ENCODE peak calls at places on chromosome 10, in six cellular contexts. One of them, this sample, is unnamed.
A peak's percentile ranks its signal among the peaks of the same experiment; 100 is the strongest.

GRCh38 chr10:22824984-22825383 is 102.9 kb upstream of the ARMC3 start:
- DNase-seq in right atrium auricular region: no peak
- DNase-seq in HFF-Myc: no peak
- DNase-seq in astrocyte of the spinal cord: peak; percentile 70
- DNase-seq in dorsolateral prefrontal cortex: no peak
- DNase-seq in endothelial cell: no peak
- DNase-seq in this sample: peak; percentile 27

GRCh38 chr10:114015708-114016107 is 28.0 kb upstream of the ADRB1 start:
- DNase-seq in dorsolateral prefrontal cortex: no peak
- DNase-seq in HFF-Myc: no peak
- DNase-seq in right atrium auricular region: no peak
- DNase-seq in endothelial cell: no peak
- DNase-seq in astrocyte of the spinal cord: no peak
- DNase-seq in this sample: no peak

GRCh38 chr10:44244745-44245600 is 139.9 kb downstream of the CXCL12 start:
- DNase-seq in dorsolateral prefrontal cortex: no peak
- DNase-seq in HFF-Myc: no peak
- DNase-seq in endothelial cell: no peak
- DNase-seq in astrocyte of the spinal cord: no peak
- DNase-seq in right atrium auricular region: no peak
- DNase-seq in this sample: no peak

GRCh38 chr10:63068246-63068645 is 64.9 kb upstream of the NRBF2 start:
- DNase-seq in endothelial cell: no peak
- DNase-seq in HFF-Myc: no peak
- DNase-seq in dorsolateral prefrontal cortex: no peak
- DNase-seq in astrocyte of the spinal cord: no peak
- DNase-seq in right atrium auricular region: no peak
- DNase-seq in this sample: no peak

GRCh38 chr10:69901623-69902505 is 100.2 kb downstream of the COL13A1 start:
- DNase-seq in HFF-Myc: no peak
- DNase-seq in astrocyte of the spinal cord: peak; percentile 50
- DNase-seq in endothelial cell: peak; percentile 75
- DNase-seq in dorsolateral prefrontal cortex: peak; percentile 39
- DNase-seq in right atrium auricular region: peak; percentile 63
- DNase-seq in this sample: peak; percentile 65

GRCh38 chr10:5157501-5157900 is 27.4 kb downstream of the AKR1C8 start:
- DNase-seq in endothelial cell: no peak
- DNase-seq in astrocyte of the spinal cord: no peak
- DNase-seq in dorsolateral prefrontal cortex: no peak
- DNase-seq in right atrium auricular region: no peak
- DNase-seq in HFF-Myc: no peak
- DNase-seq in this sample: no peak

GRCh38 chr10:5461914-5462840 is 37.2 kb downstream of the CALML5 start:
- DNase-seq in dorsolateral prefrontal cortex: no peak
- DNase-seq in HFF-Myc: no peak
- DNase-seq in endothelial cell: no peak
- DNase-seq in astrocyte of the spinal cord: no peak
- DNase-seq in right atrium auricular region: no peak
- DNase-seq in this sample: no peak

GRCh38 chr10:93593749-93594148 is 7.3 kb downstream of the RBP4 start:
- DNase-seq in astrocyte of the spinal cord: no peak
- DNase-seq in dorsolateral prefrontal cortex: no peak
- DNase-seq in HFF-Myc: no peak
- DNase-seq in right atrium auricular region: no peak
- DNase-seq in endothelial cell: no peak
- DNase-seq in this sample: no peak

GRCh38 chr10:102515724-102516123 is 12.0 kb downstream of the SUFU start:
- DNase-seq in astrocyte of the spinal cord: no peak
- DNase-seq in dorsolateral prefrontal cortex: no peak
- DNase-seq in HFF-Myc: no peak
- DNase-seq in right atrium auricular region: no peak
- DNase-seq in endothelial cell: no peak
- DNase-seq in this sample: no peak

GRCh38 chr10:50624154-50624865 is 554 bp upstream of the SGMS1 start:
- DNase-seq in right atrium auricular region: peak; percentile 96
- DNase-seq in astrocyte of the spinal cord: peak; percentile 98
- DNase-seq in HFF-Myc: peak; percentile 68
- DNase-seq in endothelial cell: peak; percentile 97
- DNase-seq in dorsolateral prefrontal cortex: peak; percentile 92
- DNase-seq in this sample: peak; percentile 97

GRCh38 chr10:79336739-79337138 is 10.5 kb upstream of the PPIF start:
- DNase-seq in HFF-Myc: no peak
- DNase-seq in astrocyte of the spinal cord: peak; percentile 65
- DNase-seq in right atrium auricular region: no peak
- DNase-seq in endothelial cell: no peak
- DNase-seq in dorsolateral prefrontal cortex: peak; percentile 48
- DNase-seq in this sample: no peak

GRCh38 chr10:4981722-4982471 is 18.7 kb downstream of the AKR1C1 start:
- DNase-seq in astrocyte of the spinal cord: peak; percentile 23
- DNase-seq in right atrium auricular region: peak; percentile 70
- DNase-seq in HFF-Myc: no peak
- DNase-seq in dorsolateral prefrontal cortex: no peak
- DNase-seq in endothelial cell: peak; percentile 21
- DNase-seq in this sample: peak; percentile 43

GRCh38 chr10:32446701-32447406 is 914 bp downstream of the CCDC7 start:
- DNase-seq in astrocyte of the spinal cord: peak; percentile 45
- DNase-seq in HFF-Myc: no peak
- DNase-seq in right atrium auricular region: no peak
- DNase-seq in endothelial cell: no peak
- DNase-seq in dorsolateral prefrontal cortex: peak; percentile 13
- DNase-seq in this sample: no peak

GRCh38 chr10:48658243-48658888 is 26.3 kb upstream of the WDFY4 start:
- DNase-seq in astrocyte of the spinal cord: peak; percentile 61
- DNase-seq in dorsolateral prefrontal cortex: peak; percentile 66
- DNase-seq in right atrium auricular region: peak; percentile 90
- DNase-seq in endothelial cell: peak; percentile 82
- DNase-seq in HFF-Myc: peak; percentile 57
- DNase-seq in this sample: peak; percentile 76

GRCh38 chr10:22556774-22557173 is 157.6 kb downstream of the PIP4K2A start:
- DNase-seq in astrocyte of the spinal cord: no peak
- DNase-seq in HFF-Myc: no peak
- DNase-seq in dorsolateral prefrontal cortex: no peak
- DNase-seq in endothelial cell: no peak
- DNase-seq in right atrium auricular region: no peak
- DNase-seq in this sample: no peak

GRCh38 chr10:113463777-113464176 is 89.1 kb upstream of the HABP2 start:
- DNase-seq in endothelial cell: peak; percentile 8
- DNase-seq in HFF-Myc: no peak
- DNase-seq in right atrium auricular region: no peak
- DNase-seq in dorsolateral prefrontal cortex: no peak
- DNase-seq in astrocyte of the spinal cord: peak; percentile 7
- DNase-seq in this sample: no peak

GRCh38 chr10:71144824-71145223 is 67.5 kb upstream of the UNC5B start:
- DNase-seq in right atrium auricular region: no peak
- DNase-seq in endothelial cell: no peak
- DNase-seq in astrocyte of the spinal cord: no peak
- DNase-seq in dorsolateral prefrontal cortex: no peak
- DNase-seq in HFF-Myc: no peak
- DNase-seq in this sample: no peak

GRCh38 chr10:71216751-71217265 is 4.4 kb downstream of the UNC5B start:
- DNase-seq in HFF-Myc: no peak
- DNase-seq in endothelial cell: no peak
- DNase-seq in right atrium auricular region: no peak
- DNase-seq in astrocyte of the spinal cord: peak; percentile 22
- DNase-seq in dorsolateral prefrontal cortex: no peak
- DNase-seq in this sample: no peak

GRCh38 chr10:132624847-132625839 is 87.6 kb downstream of the INPP5A start:
- DNase-seq in astrocyte of the spinal cord: peak; percentile 17
- DNase-seq in right atrium auricular region: no peak
- DNase-seq in dorsolateral prefrontal cortex: no peak
- DNase-seq in HFF-Myc: no peak
- DNase-seq in endothelial cell: no peak
- DNase-seq in this sample: no peak

GRCh38 chr10:29392376-29393021 is 103.6 kb downstream of the LYZL1 start:
- DNase-seq in HFF-Myc: no peak
- DNase-seq in endothelial cell: peak; percentile 59
- DNase-seq in astrocyte of the spinal cord: peak; percentile 46
- DNase-seq in dorsolateral prefrontal cortex: no peak
- DNase-seq in right atrium auricular region: no peak
- DNase-seq in this sample: peak; percentile 58

GRCh38 chr10:59335497-59335896 is 26.9 kb downstream of the FAM13C start:
- DNase-seq in right atrium auricular region: no peak
- DNase-seq in HFF-Myc: no peak
- DNase-seq in astrocyte of the spinal cord: no peak
- DNase-seq in endothelial cell: no peak
- DNase-seq in dorsolateral prefrontal cortex: no peak
- DNase-seq in this sample: no peak

GRCh38 chr10:50582061-50582460 is 41.7 kb downstream of the SGMS1 start:
- DNase-seq in dorsolateral prefrontal cortex: no peak
- DNase-seq in astrocyte of the spinal cord: no peak
- DNase-seq in right atrium auricular region: no peak
- DNase-seq in HFF-Myc: no peak
- DNase-seq in endothelial cell: no peak
- DNase-seq in this sample: no peak

GRCh38 chr10:34156781-34157425 is 658.2 kb downstream of the PARD3 start:
- DNase-seq in endothelial cell: no peak
- DNase-seq in dorsolateral prefrontal cortex: no peak
- DNase-seq in right atrium auricular region: no peak
- DNase-seq in HFF-Myc: peak; percentile 83
- DNase-seq in astrocyte of the spinal cord: peak; percentile 30
- DNase-seq in this sample: no peak

GRCh38 chr10:68348265-68348741 is 15.6 kb upstream of the PBLD start:
- DNase-seq in endothelial cell: peak; percentile 50
- DNase-seq in dorsolateral prefrontal cortex: no peak
- DNase-seq in astrocyte of the spinal cord: peak; percentile 54
- DNase-seq in right atrium auricular region: no peak
- DNase-seq in HFF-Myc: no peak
- DNase-seq in this sample: peak; percentile 56

GRCh38 chr10:112338957-112339356 is 35.0 kb upstream of the ACSL5 start:
- DNase-seq in endothelial cell: no peak
- DNase-seq in HFF-Myc: no peak
- DNase-seq in dorsolateral prefrontal cortex: no peak
- DNase-seq in right atrium auricular region: no peak
- DNase-seq in astrocyte of the spinal cord: no peak
- DNase-seq in this sample: no peak

GRCh38 chr10:90718185-90718584 is 139.7 kb downstream of the HTR7 start:
- DNase-seq in right atrium auricular region: no peak
- DNase-seq in dorsolateral prefrontal cortex: no peak
- DNase-seq in endothelial cell: no peak
- DNase-seq in HFF-Myc: no peak
- DNase-seq in astrocyte of the spinal cord: peak; percentile 18
- DNase-seq in this sample: no peak

GRCh38 chr10:12140038-12140437 is 10.6 kb downstream of the SEC61A2 start:
- DNase-seq in dorsolateral prefrontal cortex: no peak
- DNase-seq in astrocyte of the spinal cord: no peak
- DNase-seq in HFF-Myc: no peak
- DNase-seq in endothelial cell: no peak
- DNase-seq in right atrium auricular region: no peak
- DNase-seq in this sample: no peak
- TF ChIP-seq CTCF in dorsolateral prefrontal cortex: no peak
- TF ChIP-seq CTCF in astrocyte of the spinal cord: no peak
- TF ChIP-seq CTCF in HFF-Myc: no peak
- TF ChIP-seq CTCF in endothelial cell: no peak
- TF ChIP-seq CTCF in right atrium auricular region: no peak
- TF ChIP-seq CTCF in this sample: no peak

GRCh38 chr10:117768333-117769045 is 225.9 kb downstream of the EMX2 start:
- DNase-seq in astrocyte of the spinal cord: no peak
- DNase-seq in HFF-Myc: peak; percentile 20
- DNase-seq in right atrium auricular region: no peak
- DNase-seq in endothelial cell: no peak
- DNase-seq in dorsolateral prefrontal cortex: no peak
- DNase-seq in this sample: no peak

GRCh38 chr10:117762126-117762818 is 219.7 kb downstream of the EMX2 start:
- DNase-seq in HFF-Myc: no peak
- DNase-seq in dorsolateral prefrontal cortex: no peak
- DNase-seq in astrocyte of the spinal cord: no peak
- DNase-seq in right atrium auricular region: peak; percentile 52
- DNase-seq in endothelial cell: no peak
- DNase-seq in this sample: no peak

GRCh38 chr10:117759266-117759665 is 216.7 kb downstream of the EMX2 start:
- DNase-seq in dorsolateral prefrontal cortex: no peak
- DNase-seq in endothelial cell: no peak
- DNase-seq in astrocyte of the spinal cord: no peak
- DNase-seq in HFF-Myc: no peak
- DNase-seq in right atrium auricular region: peak; percentile 50
- DNase-seq in this sample: no peak

GRCh38 chr10:117762819-117763172 is 220.2 kb downstream of the EMX2 start:
- DNase-seq in dorsolateral prefrontal cortex: no peak
- DNase-seq in HFF-Myc: no peak
- DNase-seq in right atrium auricular region: peak; percentile 54
- DNase-seq in endothelial cell: no peak
- DNase-seq in astrocyte of the spinal cord: no peak
- DNase-seq in this sample: no peak

DNA sequence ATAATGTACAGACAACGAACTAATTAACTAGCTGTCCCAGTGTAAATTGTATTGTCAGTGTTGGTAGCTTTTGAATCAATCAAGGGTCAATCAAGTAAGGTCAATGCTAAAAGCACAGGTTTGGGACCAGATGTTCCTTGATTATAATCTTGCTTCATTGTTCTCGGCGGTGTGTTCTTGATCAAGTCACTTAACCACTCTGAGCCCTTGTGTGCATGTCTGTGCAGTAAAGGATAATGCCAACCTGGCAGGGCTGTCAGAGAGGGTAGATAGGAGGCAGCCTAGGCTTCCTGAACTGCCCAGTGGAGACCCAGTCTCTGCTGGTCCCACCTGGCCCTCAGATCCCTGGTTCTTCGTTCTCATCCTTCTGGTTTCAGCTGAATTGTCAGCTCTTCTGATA is 221.0 kb downstream of the EMX2 start:
- DNase-seq in astrocyte of the spinal cord: no peak
- DNase-seq in right atrium auricular region: peak; percentile 30
- DNase-seq in HFF-Myc: no peak
- DNase-seq in endothelial cell: no peak
- DNase-seq in dorsolateral prefrontal cortex: no peak
- DNase-seq in this sample: no peak
- TF ChIP-seq CTCF in astrocyte of the spinal cord: no peak
- TF ChIP-seq CTCF in right atrium auricular region: no peak
- TF ChIP-seq CTCF in HFF-Myc: no peak
- TF ChIP-seq CTCF in endothelial cell: no peak
- TF ChIP-seq CTCF in dorsolateral prefrontal cortex: no peak
- TF ChIP-seq CTCF in this sample: no peak

GRCh38 chr10:72879245-72879644 is 14.3 kb upstream of the OIT3 start:
- DNase-seq in astrocyte of the spinal cord: no peak
- DNase-seq in dorsolateral prefrontal cortex: no peak
- DNase-seq in right atrium auricular region: no peak
- DNase-seq in HFF-Myc: no peak
- DNase-seq in endothelial cell: no peak
- DNase-seq in this sample: no peak

GRCh38 chr10:72881291-72881690 is 12.2 kb upstream of the OIT3 start:
- DNase-seq in dorsolateral prefrontal cortex: no peak
- DNase-seq in endothelial cell: no peak
- DNase-seq in right atrium auricular region: no peak
- DNase-seq in HFF-Myc: no peak
- DNase-seq in astrocyte of the spinal cord: no peak
- DNase-seq in this sample: no peak

GRCh38 chr10:72875250-72876055 is 18.1 kb upstream of the OIT3 start:
- DNase-seq in dorsolateral prefrontal cortex: peak; percentile 56
- DNase-seq in right atrium auricular region: no peak
- DNase-seq in astrocyte of the spinal cord: peak; percentile 42
- DNase-seq in HFF-Myc: no peak
- DNase-seq in endothelial cell: no peak
- DNase-seq in this sample: peak; percentile 28
- TF ChIP-seq CTCF in dorsolateral prefrontal cortex: peak; percentile 13
- TF ChIP-seq CTCF in right atrium auricular region: no peak
- TF ChIP-seq CTCF in astrocyte of the spinal cord: peak; percentile 53
- TF ChIP-seq CTCF in HFF-Myc: peak; percentile 40
- TF ChIP-seq CTCF in endothelial cell: peak; percentile 35
- TF ChIP-seq CTCF in this sample: peak; percentile 71

DNA sequence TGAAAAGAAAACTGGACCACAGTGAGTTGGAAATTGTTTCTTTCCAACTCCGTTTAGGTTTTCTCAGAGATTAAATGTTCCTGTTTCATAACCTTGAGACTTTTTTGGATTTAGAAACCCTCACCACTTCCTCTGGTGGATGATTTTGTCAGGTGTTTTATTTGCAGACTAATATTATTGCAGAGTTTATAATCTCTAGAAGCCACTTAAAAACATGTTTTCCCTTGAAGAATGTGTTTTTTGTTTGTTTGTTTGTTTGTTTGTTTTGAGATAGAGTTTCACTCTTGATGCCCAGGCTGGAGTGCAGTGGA is 520 bp upstream of the MICU1 start:
- DNase-seq in astrocyte of the spinal cord: no peak
- DNase-seq in dorsolateral prefrontal cortex: no peak
- DNase-seq in right atrium auricular region: no peak
- DNase-seq in endothelial cell: no peak
- DNase-seq in HFF-Myc: no peak
- DNase-seq in this sample: no peak
- TF ChIP-seq CTCF in astrocyte of the spinal cord: no peak
- TF ChIP-seq CTCF in dorsolateral prefrontal cortex: no peak
- TF ChIP-seq CTCF in right atrium auricular region: no peak
- TF ChIP-seq CTCF in endothelial cell: no peak
- TF ChIP-seq CTCF in HFF-Myc: no peak
- TF ChIP-seq CTCF in this sample: no peak